ENCODE peak calls at places on chromosomes 2 and 18, in five cellular contexts. N is left ventricle myocardium superior, Z is posterior cingulate gyrus, I is HS-27A, W is retina. L is an unnamed sample.

GRCh38 chr18:24248359-24248758 is 109.5 kb downstream of the CABYR start:
- DNase-seq in N (no peak), I (no peak), Z (no peak), W (no peak), L (no peak)

GRCh38 chr2:204024503-204024902 is 87.9 kb downstream of the ICOS start:
- DNase-seq in W (peak; percentile 31), I (no peak), Z (peak; percentile 22), N (no peak), L (peak; percentile 21)

GRCh38 chr2:26251893-26252292 is 7.2 kb downstream of the HADHB start:
- DNase-seq in N (peak; percentile 81), I (no peak), W (no peak), Z (peak; percentile 5), L (no peak)

GRCh38 chr2:37324786-37325624 is at the start of gene PRKD3:
- DNase-seq in I (no peak), Z (no peak), W (peak; percentile 84), N (no peak), L (peak; percentile 52)

GRCh38 chr18:27769152-27769551 is 407.8 kb downstream of the CDH2 start:
- DNase-seq in N (no peak), W (no peak), Z (no peak), I (no peak), L (no peak)

GRCh38 chr2:210541280-210541902 is 15.0 kb upstream of the CPS1 start:
- DNase-seq in W (peak; percentile 31), N (no peak), Z (peak; percentile 3), I (no peak), L (no peak)

GRCh38 chr18:22559414-22560282 is 141.9 kb upstream of the CTAGE1 start:
- DNase-seq in I (no peak), N (peak; percentile 87), Z (no peak), W (peak; percentile 82), L (peak; percentile 73)

GRCh38 chr2:84686783-84687442 is 170.6 kb downstream of the DNAH6 start:
- DNase-seq in W (no peak), N (no peak), Z (no peak), I (no peak), L (no peak)

L was measured in glutamatergic neuron.